ENCODE peak calls at places on chromosomes 3 and 15, in eight cellular contexts. S is substantia nigra, V is IMR-90, R is cardiac muscle cell, N is brain microvascular endothelial cell, D is tibial artery, O is spleen, C is psoas muscle. U is an unnamed sample.
A peak's percentile ranks its signal among the peaks of the same experiment; 100 is the strongest.

GRCh38 chr3:129827765-129828164 is 65.7 kb downstream of the TMCC1 start:
- DNase-seq in S (no peak), V (no peak), R (no peak), N (no peak), D (no peak), O (peak; percentile 84), C (no peak), U (no peak)

GRCh38 chr15:97235285-97235985 is 725.1 kb upstream of the ARRDC4 start:
- DNase-seq in S (peak; percentile 9), V (peak; percentile 39), R (peak; percentile 60), N (peak; percentile 51), D (no peak), O (no peak), C (no peak), U (peak; percentile 71)

GRCh38 chr15:89333959-89334509 is 590 bp downstream of the POLG start:
- DNase-seq in S (peak; percentile 85), V (no peak), R (no peak), N (peak; percentile 4), D (no peak), O (no peak), C (no peak), U (no peak)

GRCh38 chr3:70433091-70433490 is 120.7 kb upstream of the MDFIC2 start:
- DNase-seq in S (no peak), V (peak; percentile 71), R (peak; percentile 0), N (peak; percentile 73), D (no peak), O (no peak), C (no peak), U (no peak)

GRCh38 chr15:69576035-69576526 is 123.5 kb downstream of the RPLP1 start:
- DNase-seq in S (peak; percentile 12), V (no peak), R (peak; percentile 38), N (no peak), D (peak; percentile 78), O (peak; percentile 91), C (peak; percentile 61), U (peak; percentile 78)

GRCh38 chr15:42035362-42035761 is 14.5 kb upstream of the PLA2G4E start:
- DNase-seq in S (no peak), V (peak; percentile 11), R (peak; percentile 47), N (no peak), D (no peak), O (no peak), C (no peak), U (no peak)

GRCh38 chr3:53824795-53825194 is 21.4 kb downstream of the CHDH start:
- DNase-seq in S (no peak), V (no peak), R (no peak), N (no peak), D (peak; percentile 28), O (peak; percentile 52), C (no peak), U (no peak)

GRCh38 chr15:74726774-74727164 is 1.4 kb upstream of the CYP1A1 start:
- DNase-seq in S (no peak), V (no peak), R (no peak), N (no peak), D (no peak), O (no peak), C (no peak), U (no peak)

GRCh38 chr3:126604691-126605090 is 46.0 kb upstream of the C3orf22 start:
- DNase-seq in S (no peak), V (no peak), R (no peak), N (no peak), D (no peak), O (no peak), C (no peak), U (no peak)

GRCh38 chr3:71629289-71630252 is 46.0 kb upstream of the FOXP1 start:
- DNase-seq in S (no peak), V (peak; percentile 64), R (peak; percentile 73), N (peak; percentile 15), D (peak; percentile 74), O (no peak), C (peak; percentile 14), U (peak; percentile 25)

GRCh38 chr15:78075490-78076230 is 1.9 kb downstream of the TBC1D2B start:
- DNase-seq in S (no peak), V (peak; percentile 95), R (peak; percentile 94), N (peak; percentile 93), D (peak; percentile 82), O (no peak), C (no peak), U (peak; percentile 75)

GRCh38 chr3:11211531-11212300 is 57.4 kb downstream of the HRH1 start:
- DNase-seq in S (no peak), V (peak; percentile 46), R (peak; percentile 71), N (no peak), D (no peak), O (no peak), C (no peak), U (no peak)

GRCh38 chr15:25738171-25738792 is 124.8 kb downstream of the ATP10A start:
- DNase-seq in S (no peak), V (peak; percentile 46), R (peak; percentile 24), N (no peak), D (no peak), O (no peak), C (no peak), U (no peak)

GRCh38 chr15:59436774-59437472 is 1.1 kb upstream of the FAM81A start:
- DNase-seq in S (peak; percentile 39), V (no peak), R (peak; percentile 45), N (peak; percentile 16), D (no peak), O (no peak), C (no peak), U (no peak)

GRCh38 chr3:14537590-14538450 is 2.3 kb downstream of the GRIP2 start:
- DNase-seq in S (no peak), V (no peak), R (no peak), N (no peak), D (no peak), O (peak; percentile 65), C (peak; percentile 76), U (peak; percentile 63)

GRCh38 chr3:81581966-81582599 is 179.4 kb downstream of the GBE1 start:
- DNase-seq in S (no peak), V (peak; percentile 47), R (peak; percentile 62), N (peak; percentile 47), D (no peak), O (no peak), C (no peak), U (peak; percentile 59)

GRCh38 chr3:151200586-151200985 is 2.4 kb downstream of the GPR171 start:
- DNase-seq in S (no peak), V (no peak), R (no peak), N (no peak), D (no peak), O (no peak), C (no peak), U (no peak)

GRCh38 chr15:85597155-85597815 is 197.4 kb downstream of the KLHL25 start:
- DNase-seq in S (no peak), V (no peak), R (no peak), N (no peak), D (no peak), O (no peak), C (no peak), U (no peak)

GRCh38 chr3:175325440-175325839 is 466.3 kb downstream of the NAALADL2 start:
- DNase-seq in S (no peak), V (no peak), R (no peak), N (no peak), D (no peak), O (no peak), C (no peak), U (no peak)

GRCh38 chr3:133850034-133850433 is 44.4 kb downstream of the SRPRB start:
- DNase-seq in S (no peak), V (no peak), R (no peak), N (no peak), D (no peak), O (no peak), C (no peak), U (no peak)

GRCh38 chr3:50193286-50193685 is 1.9 kb downstream of the GNAT1 start:
- DNase-seq in S (no peak), V (no peak), R (no peak), N (no peak), D (no peak), O (no peak), C (no peak), U (no peak)

GRCh38 chr3:141020139-141020940 is 30.8 kb upstream of the SPSB4 start:
- DNase-seq in S (no peak), V (no peak), R (no peak), N (no peak), D (no peak), O (no peak), C (no peak), U (no peak)

GRCh38 chr3:181756645-181757044 is 44.9 kb downstream of the SOX2 start:
- DNase-seq in S (no peak), V (no peak), R (no peak), N (no peak), D (no peak), O (no peak), C (no peak), U (no peak)

GRCh38 chr15:38069001-38069400 is 134.6 kb downstream of the TMCO5A start:
- DNase-seq in S (no peak), V (peak; percentile 85), R (peak; percentile 75), N (peak; percentile 81), D (no peak), O (no peak), C (no peak), U (no peak)

GRCh38 chr3:184373422-184373821 is 4.6 kb downstream of the THPO start:
- DNase-seq in S (no peak), V (no peak), R (no peak), N (no peak), D (no peak), O (no peak), C (no peak), U (no peak)

GRCh38 chr15:40493089-40493840 is 22.5 kb downstream of the CHST14 start:
- DNase-seq in S (no peak), V (no peak), R (no peak), N (no peak), D (no peak), O (no peak), C (no peak), U (no peak)
- H3K27ac ChIP-seq in S (no peak overlapping the region), V (no peak overlapping the region), R (no peak overlapping the region), N (no peak overlapping the region), D (no peak overlapping the region), O (no peak overlapping the region), C (no peak overlapping the region), U (no peak overlapping the region)

DNA sequence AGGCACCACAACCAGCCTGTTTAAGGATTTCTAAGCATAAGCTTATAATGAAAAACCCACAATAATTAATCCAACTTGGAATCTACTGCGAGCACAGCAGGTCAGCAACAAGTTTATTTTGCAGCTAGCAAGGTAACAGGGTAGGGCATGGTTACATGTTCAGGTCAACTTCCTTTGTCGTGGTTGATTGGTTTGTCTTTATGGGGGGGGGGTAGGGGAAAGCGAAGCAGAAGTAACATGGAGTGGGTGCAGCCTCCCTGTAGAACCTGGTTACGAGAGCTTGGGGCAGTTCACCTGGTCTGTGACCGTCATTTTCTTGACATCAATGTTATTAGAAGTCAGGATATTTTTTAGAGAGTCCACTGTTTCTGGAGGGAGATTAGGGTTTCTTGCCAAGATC is 15.1 kb downstream of the APOD start:
- DNase-seq in S (no peak), V (no peak), R (no peak), N (no peak), D (peak; percentile 20), O (no peak), C (no peak), U (no peak)
- H3K27ac ChIP-seq in S (no peak overlapping the region), V (no peak overlapping the region), R (no peak overlapping the region), N (no peak overlapping the region), D (no peak overlapping the region), O (no peak overlapping the region), C (no peak overlapping the region), U (no peak overlapping the region)

GRCh38 chr15:68463996-68464395 is 32.0 kb upstream of the ITGA11 start:
- DNase-seq in S (no peak), V (no peak), R (peak; percentile 51), N (peak; percentile 52), D (no peak), O (no peak), C (no peak), U (no peak)
- H3K27ac ChIP-seq in S (no peak overlapping the region), V (no peak overlapping the region), R (no peak overlapping the region), N (peak overlapping the region; percentile 48), D (no peak overlapping the region), O (no peak overlapping the region), C (no peak overlapping the region), U (no peak overlapping the region)

GRCh38 chr3:172208586-172209332 is 169.4 kb downstream of the FNDC3B start:
- DNase-seq in S (no peak), V (peak; percentile 28), R (no peak), N (no peak), D (no peak), O (peak; percentile 73), C (peak; percentile 20), U (no peak)
- H3K27ac ChIP-seq in S (no peak overlapping the region), V (no peak overlapping the region), R (peak overlapping the region; percentile 25), N (no peak overlapping the region), D (peak overlapping the region; percentile 57), O (no peak overlapping the region), C (peak overlapping the region; percentile 70), U (no peak overlapping the region)